ENCODE peak calls at places on chromosomes 16 and 17, in six cellular contexts. O is MG63; E is activated effector memory CD4-positive, alpha-beta T cell treated with anti-CD3 and anti-CD28 coated beads, Interleukin-2, amount 50 U/mL, for 16 hours; C is anterior cingulate cortex; Q is activated CD4-positive, CD25-positive, alpha-beta regulatory T cell; G is GM06990. Y is an unnamed sample.

GRCh38 chr17:78418627-78419026 is 40.2 kb downstream of the PGS1 start:
- DNase-seq in O (no peak), E (no peak), C (no peak), Q (no peak), G (no peak), Y (no peak)

GRCh38 chr16:7331997-7332396 is 648 bp upstream of the RBFOX1 start:
- DNase-seq in O (no peak), E (no peak), C (no peak), Q (no peak), G (no peak), Y (no peak)

GRCh38 chr16:22093952-22094351 is 1.6 kb downstream of the VWA3A start:
- DNase-seq in O (no peak), E (no peak), C (no peak), Q (no peak), G (no peak), Y (peak; percentile 8)

GRCh38 chr16:80827007-80827406 is 22.6 kb upstream of the CDYL2 start:
- DNase-seq in O (no peak), E (no peak), C (no peak), Q (no peak), G (no peak), Y (no peak)

GRCh38 chr17:16243811-16244567 is 27.0 kb downstream of the PIGL start:
- DNase-seq in O (no peak), E (no peak), C (no peak), Q (no peak), G (no peak), Y (no peak)

GRCh38 chr17:3979276-3979583 is 15.0 kb upstream of the ATP2A3 start:
- DNase-seq in O (no peak), E (peak; percentile 36), C (no peak), Q (no peak), G (no peak), Y (peak; percentile 69)

GRCh38 chr16:30786936-30787612 is at the start of gene ZNF629:
- DNase-seq in O (peak; percentile 72), E (no peak), C (peak; percentile 73), Q (no peak), G (no peak), Y (peak; percentile 98)

GRCh38 chr16:30902070-30902972 is 5.9 kb downstream of the CTF1 start:
- DNase-seq in O (peak; percentile 78), E (peak; percentile 85), C (peak; percentile 62), Q (peak; percentile 41), G (peak; percentile 78), Y (peak; percentile 99)

GRCh38 chr16:20897253-20897896 is 2.8 kb downstream of the DCUN1D3 start:
- DNase-seq in O (no peak), E (no peak), C (no peak), Q (no peak), G (no peak), Y (peak; percentile 35)

GRCh38 chr16:57997176-57997527 is 3.3 kb downstream of the ZNF319 start:
- DNase-seq in O (no peak), E (no peak), C (no peak), Q (no peak), G (no peak), Y (no peak)

GRCh38 chr16:9955677-9956076 is 226.6 kb downstream of the GRIN2A start:
- DNase-seq in O (no peak), E (no peak), C (no peak), Q (no peak), G (no peak), Y (no peak)

GRCh38 chr16:23990507-23990906 is 154.7 kb downstream of the PRKCB start:
- DNase-seq in O (no peak), E (no peak), C (no peak), Q (no peak), G (no peak), Y (no peak)

GRCh38 chr16:85912271-85912974 is 13.5 kb downstream of the IRF8 start:
- DNase-seq in O (no peak), E (no peak), C (no peak), Q (no peak), G (no peak), Y (no peak)

GRCh38 chr16:24035127-24035842 is 199.5 kb downstream of the PRKCB start:
- DNase-seq in O (no peak), E (no peak), C (no peak), Q (no peak), G (no peak), Y (no peak)

GRCh38 chr16:78775161-78775561 is 675.7 kb downstream of the WWOX start:
- DNase-seq in O (no peak), E (peak; percentile 82), C (no peak), Q (no peak), G (peak; percentile 29), Y (peak; percentile 65)

GRCh38 chr17:65994114-65994513 is 197.8 kb downstream of the CEP112 start:
- DNase-seq in O (no peak), E (no peak), C (no peak), Q (no peak), G (no peak), Y (no peak)

GRCh38 chr16:23354246-23354645 is 52.1 kb downstream of the SCNN1B start:
- DNase-seq in O (no peak), E (peak; percentile 50), C (no peak), Q (no peak), G (no peak), Y (no peak)

GRCh38 chr17:73719588-73720071 is 75.4 kb upstream of the SDK2 start:
- DNase-seq in O (no peak), E (no peak), C (peak; percentile 83), Q (no peak), G (no peak), Y (no peak)

GRCh38 chr17:21357696-21358095 is 18.5 kb upstream of the KCNJ12 start:
- DNase-seq in O (no peak), E (no peak), C (no peak), Q (no peak), G (no peak), Y (no peak)

GRCh38 chr16:84913315-84913714 is 93.5 kb downstream of the CRISPLD2 start:
- DNase-seq in O (no peak), E (no peak), C (no peak), Q (no peak), G (no peak), Y (no peak)

GRCh38 chr17:43822566-43823190 is 10.3 kb downstream of the MPP3 start:
- DNase-seq in O (no peak), E (peak; percentile 53), C (no peak), Q (no peak), G (no peak), Y (no peak)

GRCh38 chr17:69575346-69575761 is 160.9 kb downstream of the MAP2K6 start:
- DNase-seq in O (peak; percentile 52), E (no peak), C (no peak), Q (no peak), G (no peak), Y (no peak)

Y was measured in osteoblast.